ENCODE peak calls at places on chromosomes 5 and 9, in five cellular contexts. U is A549, O is transverse colon, N is uterus, S is thyroid gland. R is an unnamed sample. For H3K9me3, the result is how much of the 10 kb centered on the place peaks cover.

GRCh38 chr5:7078901-7079300 is 317.0 kb upstream of the ADCY2 start:
- DNase-seq in S (no peak), N (no peak), U (no peak), O (no peak), R (no peak)

GRCh38 chr9:119332522-119332921 is 36.7 kb downstream of the BRINP1 start:
- DNase-seq in O (no peak), N (no peak), S (no peak), U (no peak), R (no peak)

GRCh38 chr9:137070906-137071275 is 534 bp upstream of the SAPCD2 start:
- DNase-seq in N (no peak), S (no peak), U (no peak), O (no peak), R (peak)

GRCh38 chr5:88254320-88254719 is 14.3 kb downstream of the TMEM161B start:
- DNase-seq in U (no peak), O (no peak), N (no peak), S (no peak), R (no peak)

GRCh38 chr5:173782671-173783101 is 105.5 kb upstream of the CPEB4 start:
- DNase-seq in N (no peak), O (no peak), S (no peak), U (no peak), R (no peak)

GRCh38 chr5:54672867-54673266 is 155.3 kb downstream of the SNX18 start:
- DNase-seq in U (no peak), O (no peak), S (no peak), N (no peak), R (no peak)

GRCh38 chr5:180118391-180118791 is 46.8 kb upstream of the RNF130 start:
- DNase-seq in U (no peak), O (no peak), N (no peak), S (no peak), R (no peak)

GRCh38 chr9:81092057-81092456 is 597.3 kb downstream of the TLE1 start:
- DNase-seq in O (no peak), S (no peak), U (no peak), N (no peak), R (no peak)

GRCh38 chr9:31272456-31273295 is 1111.8 kb upstream of the ACO1 start:
- DNase-seq in O (peak), S (no peak), U (no peak), N (no peak), R (no peak)

GRCh38 chr9:76161546-76161945 is 232.7 kb downstream of the RFK start:
- DNase-seq in O (no peak), U (no peak), S (no peak), N (peak), R (peak)

GRCh38 chr5:10856646-10857332 is 95.8 kb upstream of the DAP start:
- DNase-seq in N (peak), S (peak), U (peak), O (peak), R (peak)

GRCh38 chr9:38338359-38339014 is 54.0 kb upstream of the ALDH1B1 start:
- DNase-seq in S (no peak), O (no peak), U (no peak), N (no peak), R (no peak)

GRCh38 chr5:59506285-59506877 is 387.1 kb downstream of the PDE4D start:
- DNase-seq in N (no peak), U (no peak), S (no peak), O (no peak), R (no peak)

GRCh38 chr5:102089883-102090282 is 206.2 kb downstream of the SLCO4C1 start:
- DNase-seq in O (no peak), U (no peak), S (no peak), N (no peak), R (no peak)

GRCh38 chr5:33272288-33272687 is 168.5 kb upstream of the TARS1 start:
- DNase-seq in O (no peak), U (peak), N (no peak), S (no peak), R (no peak)

GRCh38 chr9:129102791-129103594 is 7.6 kb downstream of the CRAT start:
- DNase-seq in S (peak), O (peak), N (no peak), U (peak), R (peak)

GRCh38 chr5:172319708-172320441 is 36.3 kb upstream of the UBTD2 start:
- DNase-seq in U (no peak), N (no peak), S (no peak), O (no peak), R (no peak)

GRCh38 chr9:7053903-7054302 is 296.1 kb downstream of the KDM4C start:
- DNase-seq in S (no peak), O (no peak), U (no peak), N (no peak), R (no peak)

GRCh38 chr9:94300470-94301301 is 27.8 kb downstream of the NUTM2F start:
- DNase-seq in U (no peak), S (no peak), N (no peak), O (peak), R (no peak)

GRCh38 chr5:69295088-69295754 is 37.4 kb downstream of the CCDC125 start:
- DNase-seq in S (no peak), O (no peak), U (no peak), N (no peak), R (no peak)

GRCh38 chr9:132610661-132611060 is 28.3 kb downstream of the BARHL1 start:
- DNase-seq in S (no peak), U (no peak), O (no peak), N (no peak), R (no peak)

GRCh38 chr9:70614786-70615565 is 200.5 kb upstream of the KLF9 start:
- DNase-seq in U (no peak), N (no peak), O (no peak), S (no peak), R (no peak)

GRCh38 chr5:52876456-52876855 is 88.7 kb downstream of the ITGA1 start:
- DNase-seq in U (no peak), S (no peak), O (no peak), N (no peak), R (no peak)

GRCh38 chr9:30484690-30485089 is 1899.8 kb upstream of the ACO1 start:
- DNase-seq in U (no peak), N (no peak), O (no peak), S (no peak), R (no peak)

GRCh38 chr9:128205296-128205944 is 2.2 kb downstream of the DNM1 start:
- DNase-seq in U (no peak), O (no peak), S (no peak), N (no peak), R (no peak)

GRCh38 chr5:123261752-123262151 is 161.5 kb downstream of the CEP120 start:
- DNase-seq in S (no peak), N (no peak), U (no peak), O (no peak), R (no peak)

GRCh38 chr5:127011961-127012644 is 18.3 kb downstream of the MARCHF3 start:
- DNase-seq in N (no peak), U (no peak), O (no peak), S (no peak), R (no peak)

GRCh38 chr9:128143409-128144238 is 5.6 kb upstream of the LCN2 start:
- DNase-seq in N (no peak), U (no peak), O (peak), S (no peak), R (no peak)

GRCh38 chr9:35891649-35892048 is 14.4 kb upstream of the HRCT1 start:
- DNase-seq in U (no peak), O (no peak), S (no peak), N (no peak), R (no peak)

GRCh38 chr5:143682788-143683419 is 129.1 kb upstream of the HMHB1 start:
- DNase-seq in N (no peak), S (no peak), U (no peak), O (no peak), R (no peak)

GRCh38 chr9:94167055-94167346 is 82.7 kb downstream of the PTPDC1 start:
- DNase-seq in U (no peak), N (no peak), S (no peak), O (no peak), R (no peak)

GRCh38 chr5:75089137-75089536 is 36.8 kb upstream of the GCNT4 start:
- DNase-seq in N (no peak), U (no peak), O (no peak), S (no peak), R (no peak)

GRCh38 chr5:78006449-78006848 is 230.3 kb upstream of the TBCA start:
- DNase-seq in O (no peak), S (no peak), U (no peak), N (no peak), R (no peak)

GRCh38 chr5:78005021-78005785 is 229.1 kb upstream of the TBCA start:
- DNase-seq in N (no peak), S (no peak), U (no peak), O (no peak), R (no peak)

GRCh38 chr5:78008356-78008967 is 232.3 kb upstream of the TBCA start:
- DNase-seq in U (peak), N (no peak), S (peak), O (no peak), R (no peak)

GRCh38 chr5:78007232-78007631 is 231.1 kb upstream of the TBCA start:
- DNase-seq in N (no peak), O (no peak), U (no peak), S (no peak), R (no peak)

GRCh38 chr5:78009937-78010527 is 233.9 kb upstream of the TBCA start:
- DNase-seq in O (no peak), N (no peak), S (no peak), U (no peak), R (no peak)
- H3K4me3 ChIP-seq in O (no peak), N (no peak), S (no peak), U (no peak), R (no peak)

DNA sequence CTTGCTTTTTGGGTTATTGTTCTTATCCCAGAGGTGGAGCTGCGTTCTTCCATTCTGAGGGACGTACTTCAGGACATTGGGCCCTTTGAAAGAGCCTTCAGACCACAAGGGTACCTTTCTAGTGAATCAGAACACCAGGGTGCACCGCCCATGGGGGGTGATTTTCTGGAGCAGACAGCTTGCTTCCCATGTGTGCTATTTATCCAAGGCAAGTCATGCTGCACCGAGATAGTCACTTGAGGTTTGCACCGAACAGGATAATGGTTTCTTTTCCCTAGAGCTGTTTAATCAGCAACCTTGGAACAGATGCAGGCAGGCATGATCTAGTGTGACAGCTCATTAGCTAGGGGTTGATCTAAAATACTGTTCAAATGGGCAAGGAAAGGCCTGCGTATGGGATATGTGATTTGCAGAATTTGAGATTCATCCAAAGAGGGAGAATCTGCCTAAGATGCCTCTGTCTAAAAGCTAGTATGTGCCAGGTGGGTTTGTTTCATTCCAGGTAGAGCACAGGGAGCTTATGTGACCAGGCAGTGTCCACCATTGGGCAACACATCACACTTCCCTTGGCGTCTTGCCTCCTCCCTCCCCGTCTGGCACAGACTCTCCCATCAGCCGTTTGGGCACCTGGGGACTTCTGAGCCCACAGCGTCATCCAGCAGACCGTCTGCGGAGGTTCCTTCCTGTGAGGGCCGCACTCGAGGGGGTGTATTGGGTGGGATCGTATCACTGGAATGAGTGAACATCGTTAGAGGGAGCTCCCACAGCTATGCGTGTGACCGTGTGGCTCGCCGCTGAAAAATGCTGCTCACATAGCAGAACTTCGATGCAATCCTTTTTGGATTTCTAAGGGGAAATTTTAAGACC is 23.0 kb downstream of the ABL1 start:
- DNase-seq in O (peak), U (no peak), S (peak), N (peak), R (peak)
- TF ChIP-seq POLR2A in O (no peak), U (no peak), S (no peak), N (no peak), R (no peak)

GRCh38 chr5:141343953-141344463 is 379 bp downstream of the PCDHGA3 start:
- DNase-seq in O (no peak), U (no peak), S (no peak), N (no peak), R (no peak)

GRCh38 chr5:141338538-141339306 is at the start of gene PCDHGA2:
- DNase-seq in N (no peak), U (peak), S (no peak), O (no peak), R (no peak)

GRCh38 chr5:141343242-141343952 is at the start of gene PCDHGA3:
- DNase-seq in U (no peak), N (no peak), S (no peak), O (no peak), R (no peak)

GRCh38 chr5:141345327-141345726 is 1.7 kb downstream of the PCDHGA3 start:
- DNase-seq in O (no peak), U (no peak), S (no peak), N (no peak), R (no peak)

GRCh38 chr5:141342773-141343172 is 856 bp upstream of the PCDHGA3 start:
- DNase-seq in O (no peak), N (no peak), S (no peak), U (no peak), R (no peak)
- H3K9me3 ChIP-seq in O (half or more), N (under half), S (under half), U (under half), R (half or more)

DNA sequence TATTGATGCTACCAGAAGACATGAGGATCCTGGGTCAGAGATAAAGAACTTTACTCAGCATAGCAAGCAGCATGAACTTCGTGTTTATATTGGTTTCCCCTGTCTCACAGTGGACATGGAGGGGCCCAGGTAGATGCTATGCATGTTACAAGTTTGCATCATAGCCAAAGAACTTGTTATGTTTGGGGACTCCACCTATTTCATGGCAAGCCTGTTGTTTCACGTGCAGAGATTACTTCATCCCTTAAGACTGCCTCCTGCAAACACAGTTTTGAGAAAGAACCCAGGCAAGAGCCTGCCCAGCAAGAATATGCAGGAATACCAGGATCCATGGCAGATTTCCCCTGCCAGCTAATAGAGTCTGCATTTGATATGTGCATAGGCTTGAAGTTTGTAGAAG is 68.4 kb downstream of the RCL1 start:
- DNase-seq in U (no peak), N (no peak), S (no peak), O (no peak), R (no peak)
- H3K4me3 ChIP-seq in U (no peak), N (no peak), S (no peak), O (no peak), R (no peak)

GRCh38 chr9:98008764-98009163 is 25.6 kb downstream of the ANP32B start:
- DNase-seq in O (no peak), U (no peak), S (no peak), N (no peak), R (no peak)
- TF ChIP-seq POLR2A in O (no peak), U (no peak), S (no peak), N (no peak), R (no peak)

GRCh38 chr5:1274471-1274870 is 20.4 kb downstream of the TERT start:
- DNase-seq in N (no peak), S (no peak), O (no peak), U (no peak), R (no peak)
- H3K9me3 ChIP-seq in N (under half), S (under half), O (under half), U (under half), R (under half)

GRCh38 chr9:18543406-18543965 is 69.5 kb downstream of the ADAMTSL1 start:
- DNase-seq in N (peak), U (no peak), O (no peak), S (no peak), R (no peak)
- H3K4me3 ChIP-seq in N (no peak), U (no peak), O (no peak), S (no peak), R (no peak)

DNA sequence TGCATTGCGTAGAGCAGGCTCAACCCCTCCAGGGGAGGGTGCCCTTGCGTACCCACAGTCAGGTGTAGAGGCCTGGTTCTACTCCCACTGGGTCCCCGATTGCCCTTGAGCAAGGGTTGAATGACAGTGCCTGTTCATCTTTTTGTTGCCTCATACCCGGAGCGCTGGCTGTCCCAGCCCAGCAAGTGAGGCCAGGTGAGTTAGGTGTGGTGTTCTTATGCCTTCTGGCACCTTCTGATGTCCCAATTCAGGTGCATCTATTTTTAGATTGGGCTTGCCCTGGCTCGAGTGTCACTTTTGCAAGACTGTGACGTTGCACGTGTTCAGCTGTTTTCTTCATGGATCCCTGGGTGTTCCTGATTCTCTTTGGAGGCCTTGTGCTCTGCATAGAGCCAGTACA is 257.8 kb downstream of the GOLPH3 start:
- DNase-seq in S (no peak), N (no peak), O (no peak), U (no peak), R (no peak)
- TF ChIP-seq POLR2A in S (no peak), N (no peak), O (no peak), U (no peak), R (no peak)

DNA sequence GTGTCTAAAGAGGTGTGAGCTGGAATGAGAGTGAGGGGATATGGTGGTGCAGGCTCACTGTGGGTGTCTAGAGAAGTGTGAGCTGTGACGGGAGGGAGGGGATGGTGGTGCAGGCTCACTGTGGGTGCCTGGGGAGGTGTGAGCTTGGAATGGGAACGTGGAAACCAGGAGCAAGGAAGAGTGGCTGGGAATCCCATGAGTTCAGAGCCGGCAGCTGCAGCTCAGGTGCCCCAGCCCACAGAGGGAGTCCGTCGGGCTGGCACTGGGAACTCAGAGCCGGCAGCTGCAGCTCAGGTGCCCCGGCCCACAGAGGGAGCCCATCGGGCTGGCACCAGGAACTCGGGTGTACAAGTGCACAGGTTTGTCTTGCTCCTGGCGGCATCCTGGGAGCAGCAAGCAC is 45.6 kb downstream of the IRX2 start:
- DNase-seq in U (no peak), S (no peak), N (no peak), O (no peak), R (no peak)
- H3K9me3 ChIP-seq in U (under half), S (under half), N (under half), O (under half), R (under half)

DNA sequence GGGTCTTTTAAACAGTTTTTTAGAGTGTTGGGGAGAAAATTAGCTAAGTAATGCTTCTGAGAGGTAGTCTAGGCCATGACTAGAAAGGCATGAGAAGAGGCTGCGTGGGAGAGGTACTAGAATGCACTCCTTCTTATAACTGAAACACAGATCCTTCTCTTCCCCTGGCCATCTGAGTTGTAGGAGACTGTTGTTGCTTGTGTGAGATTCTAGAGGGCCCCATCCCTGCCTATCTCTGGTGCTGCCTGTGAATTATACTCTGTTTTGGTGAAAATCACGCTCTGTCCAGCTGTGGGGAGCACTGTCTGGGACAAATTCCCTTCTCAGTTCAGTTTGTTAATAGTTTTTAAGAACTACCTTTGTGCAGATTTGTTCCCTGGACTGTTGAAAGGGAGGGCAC is 37.5 kb downstream of the MAP1B start:
- DNase-seq in O (no peak), S (no peak), U (no peak), N (no peak), R (no peak)
- H3K4me3 ChIP-seq in O (no peak), S (no peak), U (no peak), N (no peak), R (no peak)

R was measured in heart left ventricle.